ENCODE peak calls at places on chromosome 3, in ten cellular contexts. One of them, this sample, is unnamed.

GRCh38 chr3:147365196-147366115 is 40.9 kb downstream of the ZIC4 start:
- DNase-seq in vagina: no peak
- DNase-seq in A172: no peak
- DNase-seq in AG04450: no peak
- DNase-seq in activated CD8-positive, alpha-beta memory T cell treated with anti-CD3 and anti-CD28 coated beads for 48 hours: no peak
- DNase-seq in NCI-H774: no peak
- DNase-seq in iPS-NIHi11: no peak
- DNase-seq in CD4-positive, alpha-beta memory T cell: no peak
- DNase-seq in stimulated activated CD4-positive, alpha-beta T cell treated with anti-CD3 and anti-CD28 coated beads, Interleukin-1b, Interleukin-23, amount 100 ng/mL, for 1 hour: no peak
- DNase-seq in AG09319: no peak
- DNase-seq in this sample: no peak

GRCh38 chr3:38717603-38718240 is 68.2 kb upstream of the SCN5A start:
- DNase-seq in vagina: no peak
- DNase-seq in A172: no peak
- DNase-seq in AG04450: no peak
- DNase-seq in activated CD8-positive, alpha-beta memory T cell treated with anti-CD3 and anti-CD28 coated beads for 48 hours: no peak
- DNase-seq in NCI-H774: no peak
- DNase-seq in iPS-NIHi11: no peak
- DNase-seq in CD4-positive, alpha-beta memory T cell: no peak
- DNase-seq in stimulated activated CD4-positive, alpha-beta T cell treated with anti-CD3 and anti-CD28 coated beads, Interleukin-1b, Interleukin-23, amount 100 ng/mL, for 1 hour: no peak
- DNase-seq in AG09319: no peak
- DNase-seq in this sample: no peak

GRCh38 chr3:37115451-37115850 is 58.9 kb downstream of the LRRFIP2 start:
- DNase-seq in vagina: no peak
- DNase-seq in A172: no peak
- DNase-seq in AG04450: no peak
- DNase-seq in activated CD8-positive, alpha-beta memory T cell treated with anti-CD3 and anti-CD28 coated beads for 48 hours: no peak
- DNase-seq in NCI-H774: no peak
- DNase-seq in iPS-NIHi11: no peak
- DNase-seq in CD4-positive, alpha-beta memory T cell: no peak
- DNase-seq in stimulated activated CD4-positive, alpha-beta T cell treated with anti-CD3 and anti-CD28 coated beads, Interleukin-1b, Interleukin-23, amount 100 ng/mL, for 1 hour: no peak
- DNase-seq in AG09319: no peak
- DNase-seq in this sample: peak; percentile 35

GRCh38 chr3:46906471-46907058 is 29.0 kb downstream of the PTH1R start:
- DNase-seq in vagina: no peak
- DNase-seq in A172: no peak
- DNase-seq in AG04450: no peak
- DNase-seq in activated CD8-positive, alpha-beta memory T cell treated with anti-CD3 and anti-CD28 coated beads for 48 hours: no peak
- DNase-seq in NCI-H774: no peak
- DNase-seq in iPS-NIHi11: no peak
- DNase-seq in CD4-positive, alpha-beta memory T cell: no peak
- DNase-seq in stimulated activated CD4-positive, alpha-beta T cell treated with anti-CD3 and anti-CD28 coated beads, Interleukin-1b, Interleukin-23, amount 100 ng/mL, for 1 hour: no peak
- DNase-seq in AG09319: no peak
- DNase-seq in this sample: no peak

GRCh38 chr3:194705227-194705626 is 19.5 kb downstream of the FAM43A start:
- DNase-seq in vagina: no peak
- DNase-seq in A172: no peak
- DNase-seq in AG04450: no peak
- DNase-seq in activated CD8-positive, alpha-beta memory T cell treated with anti-CD3 and anti-CD28 coated beads for 48 hours: no peak
- DNase-seq in NCI-H774: no peak
- DNase-seq in iPS-NIHi11: no peak
- DNase-seq in CD4-positive, alpha-beta memory T cell: no peak
- DNase-seq in stimulated activated CD4-positive, alpha-beta T cell treated with anti-CD3 and anti-CD28 coated beads, Interleukin-1b, Interleukin-23, amount 100 ng/mL, for 1 hour: no peak
- DNase-seq in AG09319: no peak
- DNase-seq in this sample: no peak

GRCh38 chr3:191120447-191121304 is 78.4 kb upstream of the OSTN start:
- DNase-seq in vagina: no peak
- DNase-seq in A172: no peak
- DNase-seq in AG04450: no peak
- DNase-seq in activated CD8-positive, alpha-beta memory T cell treated with anti-CD3 and anti-CD28 coated beads for 48 hours: no peak
- DNase-seq in NCI-H774: no peak
- DNase-seq in iPS-NIHi11: no peak
- DNase-seq in CD4-positive, alpha-beta memory T cell: no peak
- DNase-seq in stimulated activated CD4-positive, alpha-beta T cell treated with anti-CD3 and anti-CD28 coated beads, Interleukin-1b, Interleukin-23, amount 100 ng/mL, for 1 hour: no peak
- DNase-seq in AG09319: no peak
- DNase-seq in this sample: no peak

GRCh38 chr3:151673974-151674373 is 59.8 kb upstream of the AADACL2 start:
- DNase-seq in vagina: no peak
- DNase-seq in A172: peak; percentile 9
- DNase-seq in AG04450: no peak
- DNase-seq in activated CD8-positive, alpha-beta memory T cell treated with anti-CD3 and anti-CD28 coated beads for 48 hours: no peak
- DNase-seq in NCI-H774: no peak
- DNase-seq in iPS-NIHi11: no peak
- DNase-seq in CD4-positive, alpha-beta memory T cell: no peak
- DNase-seq in stimulated activated CD4-positive, alpha-beta T cell treated with anti-CD3 and anti-CD28 coated beads, Interleukin-1b, Interleukin-23, amount 100 ng/mL, for 1 hour: no peak
- DNase-seq in AG09319: no peak
- DNase-seq in this sample: peak; percentile 20

GRCh38 chr3:130850044-130850797 is 43.7 kb upstream of the ATP2C1 start:
- DNase-seq in vagina: no peak
- DNase-seq in A172: peak; percentile 92
- DNase-seq in AG04450: no peak
- DNase-seq in activated CD8-positive, alpha-beta memory T cell treated with anti-CD3 and anti-CD28 coated beads for 48 hours: no peak
- DNase-seq in NCI-H774: peak; percentile 42
- DNase-seq in iPS-NIHi11: no peak
- DNase-seq in CD4-positive, alpha-beta memory T cell: peak; percentile 35
- DNase-seq in stimulated activated CD4-positive, alpha-beta T cell treated with anti-CD3 and anti-CD28 coated beads, Interleukin-1b, Interleukin-23, amount 100 ng/mL, for 1 hour: no peak
- DNase-seq in AG09319: peak; percentile 12
- DNase-seq in this sample: peak; percentile 89

GRCh38 chr3:177333535-177334495 is 136.5 kb upstream of the TBL1XR1 start:
- DNase-seq in vagina: no peak
- DNase-seq in A172: no peak
- DNase-seq in AG04450: no peak
- DNase-seq in activated CD8-positive, alpha-beta memory T cell treated with anti-CD3 and anti-CD28 coated beads for 48 hours: no peak
- DNase-seq in NCI-H774: peak; percentile 29
- DNase-seq in iPS-NIHi11: no peak
- DNase-seq in CD4-positive, alpha-beta memory T cell: no peak
- DNase-seq in stimulated activated CD4-positive, alpha-beta T cell treated with anti-CD3 and anti-CD28 coated beads, Interleukin-1b, Interleukin-23, amount 100 ng/mL, for 1 hour: no peak
- DNase-seq in AG09319: no peak
- DNase-seq in this sample: no peak

GRCh38 chr3:29280675-29281264 is at the start of gene RBMS3:
- DNase-seq in vagina: peak; percentile 95
- DNase-seq in A172: peak; percentile 90
- DNase-seq in AG04450: peak; percentile 91
- DNase-seq in activated CD8-positive, alpha-beta memory T cell treated with anti-CD3 and anti-CD28 coated beads for 48 hours: no peak
- DNase-seq in NCI-H774: no peak
- DNase-seq in iPS-NIHi11: peak; percentile 62
- DNase-seq in CD4-positive, alpha-beta memory T cell: peak; percentile 8
- DNase-seq in stimulated activated CD4-positive, alpha-beta T cell treated with anti-CD3 and anti-CD28 coated beads, Interleukin-1b, Interleukin-23, amount 100 ng/mL, for 1 hour: no peak
- DNase-seq in AG09319: peak; percentile 94
- DNase-seq in this sample: peak; percentile 93

GRCh38 chr3:66404903-66405700 is 95.7 kb downstream of the LRIG1 start:
- DNase-seq in vagina: no peak
- DNase-seq in A172: no peak
- DNase-seq in AG04450: no peak
- DNase-seq in activated CD8-positive, alpha-beta memory T cell treated with anti-CD3 and anti-CD28 coated beads for 48 hours: no peak
- DNase-seq in NCI-H774: no peak
- DNase-seq in iPS-NIHi11: no peak
- DNase-seq in CD4-positive, alpha-beta memory T cell: no peak
- DNase-seq in stimulated activated CD4-positive, alpha-beta T cell treated with anti-CD3 and anti-CD28 coated beads, Interleukin-1b, Interleukin-23, amount 100 ng/mL, for 1 hour: no peak
- DNase-seq in AG09319: no peak
- DNase-seq in this sample: no peak

GRCh38 chr3:123799544-123800351 is 84.4 kb downstream of the MYLK start:
- DNase-seq in vagina: no peak
- DNase-seq in A172: no peak
- DNase-seq in AG04450: no peak
- DNase-seq in activated CD8-positive, alpha-beta memory T cell treated with anti-CD3 and anti-CD28 coated beads for 48 hours: no peak
- DNase-seq in NCI-H774: no peak
- DNase-seq in iPS-NIHi11: peak; percentile 33
- DNase-seq in CD4-positive, alpha-beta memory T cell: no peak
- DNase-seq in stimulated activated CD4-positive, alpha-beta T cell treated with anti-CD3 and anti-CD28 coated beads, Interleukin-1b, Interleukin-23, amount 100 ng/mL, for 1 hour: no peak
- DNase-seq in AG09319: no peak
- DNase-seq in this sample: peak; percentile 79

GRCh38 chr3:123724306-123724705 is 139.5 kb upstream of the HACD2 start:
- DNase-seq in vagina: no peak
- DNase-seq in A172: no peak
- DNase-seq in AG04450: no peak
- DNase-seq in activated CD8-positive, alpha-beta memory T cell treated with anti-CD3 and anti-CD28 coated beads for 48 hours: no peak
- DNase-seq in NCI-H774: no peak
- DNase-seq in iPS-NIHi11: peak; percentile 47
- DNase-seq in CD4-positive, alpha-beta memory T cell: no peak
- DNase-seq in stimulated activated CD4-positive, alpha-beta T cell treated with anti-CD3 and anti-CD28 coated beads, Interleukin-1b, Interleukin-23, amount 100 ng/mL, for 1 hour: no peak
- DNase-seq in AG09319: no peak
- DNase-seq in this sample: peak; percentile 69

GRCh38 chr3:89184151-89184550 is 76.7 kb downstream of the EPHA3 start:
- DNase-seq in vagina: no peak
- DNase-seq in A172: no peak
- DNase-seq in AG04450: no peak
- DNase-seq in activated CD8-positive, alpha-beta memory T cell treated with anti-CD3 and anti-CD28 coated beads for 48 hours: no peak
- DNase-seq in NCI-H774: no peak
- DNase-seq in iPS-NIHi11: no peak
- DNase-seq in CD4-positive, alpha-beta memory T cell: no peak
- DNase-seq in stimulated activated CD4-positive, alpha-beta T cell treated with anti-CD3 and anti-CD28 coated beads, Interleukin-1b, Interleukin-23, amount 100 ng/mL, for 1 hour: no peak
- DNase-seq in AG09319: no peak
- DNase-seq in this sample: no peak

GRCh38 chr3:135929670-135930069 is 35.9 kb upstream of the PPP2R3A start:
- DNase-seq in vagina: no peak
- DNase-seq in A172: no peak
- DNase-seq in AG04450: no peak
- DNase-seq in activated CD8-positive, alpha-beta memory T cell treated with anti-CD3 and anti-CD28 coated beads for 48 hours: no peak
- DNase-seq in NCI-H774: no peak
- DNase-seq in iPS-NIHi11: no peak
- DNase-seq in CD4-positive, alpha-beta memory T cell: no peak
- DNase-seq in stimulated activated CD4-positive, alpha-beta T cell treated with anti-CD3 and anti-CD28 coated beads, Interleukin-1b, Interleukin-23, amount 100 ng/mL, for 1 hour: no peak
- DNase-seq in AG09319: peak; percentile 44
- DNase-seq in this sample: peak; percentile 88

GRCh38 chr3:2851356-2851755 is 258.8 kb downstream of the IL5RA start:
- DNase-seq in vagina: no peak
- DNase-seq in A172: no peak
- DNase-seq in AG04450: no peak
- DNase-seq in activated CD8-positive, alpha-beta memory T cell treated with anti-CD3 and anti-CD28 coated beads for 48 hours: no peak
- DNase-seq in NCI-H774: no peak
- DNase-seq in iPS-NIHi11: no peak
- DNase-seq in CD4-positive, alpha-beta memory T cell: no peak
- DNase-seq in stimulated activated CD4-positive, alpha-beta T cell treated with anti-CD3 and anti-CD28 coated beads, Interleukin-1b, Interleukin-23, amount 100 ng/mL, for 1 hour: no peak
- DNase-seq in AG09319: no peak
- DNase-seq in this sample: no peak

GRCh38 chr3:15427182-15427880 is at the start of the genes EAF1 and METTL6:
- DNase-seq in vagina: no peak
- DNase-seq in A172: peak; percentile 71
- DNase-seq in AG04450: peak; percentile 37
- DNase-seq in activated CD8-positive, alpha-beta memory T cell treated with anti-CD3 and anti-CD28 coated beads for 48 hours: peak; percentile 73
- DNase-seq in NCI-H774: peak; percentile 74
- DNase-seq in iPS-NIHi11: peak; percentile 91
- DNase-seq in CD4-positive, alpha-beta memory T cell: peak; percentile 82
- DNase-seq in stimulated activated CD4-positive, alpha-beta T cell treated with anti-CD3 and anti-CD28 coated beads, Interleukin-1b, Interleukin-23, amount 100 ng/mL, for 1 hour: peak; percentile 38
- DNase-seq in AG09319: no peak
- DNase-seq in this sample: peak; percentile 78

GRCh38 chr3:9185701-9186100 is 63.7 kb downstream of the SRGAP3 start:
- DNase-seq in vagina: no peak
- DNase-seq in A172: no peak
- DNase-seq in AG04450: no peak
- DNase-seq in activated CD8-positive, alpha-beta memory T cell treated with anti-CD3 and anti-CD28 coated beads for 48 hours: no peak
- DNase-seq in NCI-H774: no peak
- DNase-seq in iPS-NIHi11: no peak
- DNase-seq in CD4-positive, alpha-beta memory T cell: no peak
- DNase-seq in stimulated activated CD4-positive, alpha-beta T cell treated with anti-CD3 and anti-CD28 coated beads, Interleukin-1b, Interleukin-23, amount 100 ng/mL, for 1 hour: no peak
- DNase-seq in AG09319: no peak
- DNase-seq in this sample: no peak

GRCh38 chr3:115667175-115668065 is 44.1 kb downstream of the GAP43 start:
- DNase-seq in vagina: no peak
- DNase-seq in A172: no peak
- DNase-seq in AG04450: no peak
- DNase-seq in activated CD8-positive, alpha-beta memory T cell treated with anti-CD3 and anti-CD28 coated beads for 48 hours: no peak
- DNase-seq in NCI-H774: no peak
- DNase-seq in iPS-NIHi11: peak; percentile 16
- DNase-seq in CD4-positive, alpha-beta memory T cell: no peak
- DNase-seq in stimulated activated CD4-positive, alpha-beta T cell treated with anti-CD3 and anti-CD28 coated beads, Interleukin-1b, Interleukin-23, amount 100 ng/mL, for 1 hour: no peak
- DNase-seq in AG09319: no peak
- DNase-seq in this sample: peak; percentile 32

GRCh38 chr3:190526787-190527767 is 13.2 kb downstream of the IL1RAP start:
- DNase-seq in vagina: no peak
- DNase-seq in A172: no peak
- DNase-seq in AG04450: no peak
- DNase-seq in activated CD8-positive, alpha-beta memory T cell treated with anti-CD3 and anti-CD28 coated beads for 48 hours: no peak
- DNase-seq in NCI-H774: no peak
- DNase-seq in iPS-NIHi11: no peak
- DNase-seq in CD4-positive, alpha-beta memory T cell: no peak
- DNase-seq in stimulated activated CD4-positive, alpha-beta T cell treated with anti-CD3 and anti-CD28 coated beads, Interleukin-1b, Interleukin-23, amount 100 ng/mL, for 1 hour: no peak
- DNase-seq in AG09319: no peak
- DNase-seq in this sample: peak; percentile 55

GRCh38 chr3:10709110-10709781 is 106.8 kb upstream of the SLC6A11 start:
- DNase-seq in vagina: no peak
- DNase-seq in A172: no peak
- DNase-seq in AG04450: no peak
- DNase-seq in activated CD8-positive, alpha-beta memory T cell treated with anti-CD3 and anti-CD28 coated beads for 48 hours: no peak
- DNase-seq in NCI-H774: no peak
- DNase-seq in iPS-NIHi11: no peak
- DNase-seq in CD4-positive, alpha-beta memory T cell: no peak
- DNase-seq in stimulated activated CD4-positive, alpha-beta T cell treated with anti-CD3 and anti-CD28 coated beads, Interleukin-1b, Interleukin-23, amount 100 ng/mL, for 1 hour: no peak
- DNase-seq in AG09319: no peak
- DNase-seq in this sample: no peak

GRCh38 chr3:58260733-58261132 is 23.1 kb downstream of the ABHD6 start:
- DNase-seq in vagina: no peak
- DNase-seq in A172: peak; percentile 70
- DNase-seq in AG04450: no peak
- DNase-seq in activated CD8-positive, alpha-beta memory T cell treated with anti-CD3 and anti-CD28 coated beads for 48 hours: no peak
- DNase-seq in NCI-H774: no peak
- DNase-seq in iPS-NIHi11: no peak
- DNase-seq in CD4-positive, alpha-beta memory T cell: no peak
- DNase-seq in stimulated activated CD4-positive, alpha-beta T cell treated with anti-CD3 and anti-CD28 coated beads, Interleukin-1b, Interleukin-23, amount 100 ng/mL, for 1 hour: no peak
- DNase-seq in AG09319: no peak
- DNase-seq in this sample: peak; percentile 76

GRCh38 chr3:102664126-102664525 is 229.3 kb downstream of the ZPLD1 start:
- DNase-seq in vagina: no peak
- DNase-seq in A172: no peak
- DNase-seq in AG04450: no peak
- DNase-seq in activated CD8-positive, alpha-beta memory T cell treated with anti-CD3 and anti-CD28 coated beads for 48 hours: no peak
- DNase-seq in NCI-H774: no peak
- DNase-seq in iPS-NIHi11: no peak
- DNase-seq in CD4-positive, alpha-beta memory T cell: no peak
- DNase-seq in stimulated activated CD4-positive, alpha-beta T cell treated with anti-CD3 and anti-CD28 coated beads, Interleukin-1b, Interleukin-23, amount 100 ng/mL, for 1 hour: no peak
- DNase-seq in AG09319: no peak
- DNase-seq in this sample: no peak

GRCh38 chr3:61927332-61927731 is 366.0 kb downstream of the PTPRG start:
- DNase-seq in vagina: no peak
- DNase-seq in A172: no peak
- DNase-seq in AG04450: peak; percentile 26
- DNase-seq in activated CD8-positive, alpha-beta memory T cell treated with anti-CD3 and anti-CD28 coated beads for 48 hours: no peak
- DNase-seq in NCI-H774: no peak
- DNase-seq in iPS-NIHi11: no peak
- DNase-seq in CD4-positive, alpha-beta memory T cell: no peak
- DNase-seq in stimulated activated CD4-positive, alpha-beta T cell treated with anti-CD3 and anti-CD28 coated beads, Interleukin-1b, Interleukin-23, amount 100 ng/mL, for 1 hour: no peak
- DNase-seq in AG09319: peak; percentile 90
- DNase-seq in this sample: peak; percentile 87

GRCh38 chr3:108079877-108080276 is 11.0 kb downstream of the CD47 start:
- DNase-seq in vagina: no peak
- DNase-seq in A172: no peak
- DNase-seq in AG04450: no peak
- DNase-seq in activated CD8-positive, alpha-beta memory T cell treated with anti-CD3 and anti-CD28 coated beads for 48 hours: no peak
- DNase-seq in NCI-H774: no peak
- DNase-seq in iPS-NIHi11: no peak
- DNase-seq in CD4-positive, alpha-beta memory T cell: no peak
- DNase-seq in stimulated activated CD4-positive, alpha-beta T cell treated with anti-CD3 and anti-CD28 coated beads, Interleukin-1b, Interleukin-23, amount 100 ng/mL, for 1 hour: no peak
- DNase-seq in AG09319: no peak
- DNase-seq in this sample: no peak

GRCh38 chr3:160953681-160954080 is 151.5 kb downstream of the B3GALNT1 start:
- DNase-seq in vagina: no peak
- DNase-seq in A172: no peak
- DNase-seq in AG04450: no peak
- DNase-seq in activated CD8-positive, alpha-beta memory T cell treated with anti-CD3 and anti-CD28 coated beads for 48 hours: no peak
- DNase-seq in NCI-H774: no peak
- DNase-seq in iPS-NIHi11: no peak
- DNase-seq in CD4-positive, alpha-beta memory T cell: no peak
- DNase-seq in stimulated activated CD4-positive, alpha-beta T cell treated with anti-CD3 and anti-CD28 coated beads, Interleukin-1b, Interleukin-23, amount 100 ng/mL, for 1 hour: no peak
- DNase-seq in AG09319: no peak
- DNase-seq in this sample: no peak

GRCh38 chr3:171672124-171672523 is 138.2 kb downstream of the PLD1 start:
- DNase-seq in vagina: no peak
- DNase-seq in A172: no peak
- DNase-seq in AG04450: no peak
- DNase-seq in activated CD8-positive, alpha-beta memory T cell treated with anti-CD3 and anti-CD28 coated beads for 48 hours: no peak
- DNase-seq in NCI-H774: no peak
- DNase-seq in iPS-NIHi11: no peak
- DNase-seq in CD4-positive, alpha-beta memory T cell: no peak
- DNase-seq in stimulated activated CD4-positive, alpha-beta T cell treated with anti-CD3 and anti-CD28 coated beads, Interleukin-1b, Interleukin-23, amount 100 ng/mL, for 1 hour: no peak
- DNase-seq in AG09319: no peak
- DNase-seq in this sample: peak; percentile 15

GRCh38 chr3:45591547-45591912 is 3.0 kb upstream of the LIMD1 start:
- DNase-seq in vagina: no peak
- DNase-seq in A172: no peak
- DNase-seq in AG04450: no peak
- DNase-seq in activated CD8-positive, alpha-beta memory T cell treated with anti-CD3 and anti-CD28 coated beads for 48 hours: no peak
- DNase-seq in NCI-H774: no peak
- DNase-seq in iPS-NIHi11: no peak
- DNase-seq in CD4-positive, alpha-beta memory T cell: no peak
- DNase-seq in stimulated activated CD4-positive, alpha-beta T cell treated with anti-CD3 and anti-CD28 coated beads, Interleukin-1b, Interleukin-23, amount 100 ng/mL, for 1 hour: no peak
- DNase-seq in AG09319: no peak
- DNase-seq in this sample: no peak